ENCODE peak calls at places on chromosomes 1 and 21, in six cellular contexts. One of them, this sample, is unnamed.

GRCh38 chr1:233668725-233669294 is 54.9 kb downstream of the KCNK1 start:
- DNase-seq in neural progenitor cell: no peak
- DNase-seq in spleen: no peak
- DNase-seq in SK-N-SH: no peak
- DNase-seq in astrocyte of the spinal cord: peak
- DNase-seq in neural crest cell: no peak
- DNase-seq in this sample: no peak

GRCh38 chr1:53752281-53752680 is 13.3 kb upstream of the GLIS1 start:
- DNase-seq in neural progenitor cell: no peak
- DNase-seq in spleen: no peak
- DNase-seq in SK-N-SH: no peak
- DNase-seq in astrocyte of the spinal cord: no peak
- DNase-seq in neural crest cell: no peak
- DNase-seq in this sample: no peak

GRCh38 chr1:33188572-33189275 is 6.9 kb upstream of the TRIM62 start:
- DNase-seq in neural progenitor cell: no peak
- DNase-seq in spleen: no peak
- DNase-seq in SK-N-SH: no peak
- DNase-seq in astrocyte of the spinal cord: no peak
- DNase-seq in neural crest cell: no peak
- DNase-seq in this sample: no peak

GRCh38 chr1:247883346-247883745 is 12.0 kb upstream of the OR2W3 start:
- DNase-seq in neural progenitor cell: no peak
- DNase-seq in spleen: no peak
- DNase-seq in SK-N-SH: no peak
- DNase-seq in astrocyte of the spinal cord: no peak
- DNase-seq in neural crest cell: no peak
- DNase-seq in this sample: no peak

GRCh38 chr21:37041706-37042271 is 31.1 kb downstream of the PIGP start:
- DNase-seq in neural progenitor cell: peak
- DNase-seq in spleen: no peak
- DNase-seq in SK-N-SH: no peak
- DNase-seq in astrocyte of the spinal cord: no peak
- DNase-seq in neural crest cell: no peak
- DNase-seq in this sample: no peak

GRCh38 chr1:109528296-109528695 is 11.4 kb upstream of the GPR61 start:
- DNase-seq in neural progenitor cell: no peak
- DNase-seq in spleen: no peak
- DNase-seq in SK-N-SH: no peak
- DNase-seq in astrocyte of the spinal cord: no peak
- DNase-seq in neural crest cell: no peak
- DNase-seq in this sample: no peak

GRCh38 chr1:179177614-179178013 is 51.9 kb downstream of the ABL2 start:
- DNase-seq in neural progenitor cell: no peak
- DNase-seq in spleen: no peak
- DNase-seq in SK-N-SH: no peak
- DNase-seq in astrocyte of the spinal cord: no peak
- DNase-seq in neural crest cell: no peak
- DNase-seq in this sample: no peak

GRCh38 chr1:24981632-24982007 is 51.5 kb upstream of the RUNX3 start:
- DNase-seq in neural progenitor cell: no peak
- DNase-seq in spleen: peak
- DNase-seq in SK-N-SH: no peak
- DNase-seq in astrocyte of the spinal cord: no peak
- DNase-seq in neural crest cell: no peak
- DNase-seq in this sample: no peak

GRCh38 chr1:22123901-22124404 is 18.9 kb downstream of the WNT4 start:
- DNase-seq in neural progenitor cell: no peak
- DNase-seq in spleen: peak
- DNase-seq in SK-N-SH: peak
- DNase-seq in astrocyte of the spinal cord: no peak
- DNase-seq in neural crest cell: no peak
- DNase-seq in this sample: no peak

GRCh38 chr1:154796303-154796892 is 73.7 kb downstream of the KCNN3 start:
- DNase-seq in neural progenitor cell: no peak
- DNase-seq in spleen: no peak
- DNase-seq in SK-N-SH: no peak
- DNase-seq in astrocyte of the spinal cord: no peak
- DNase-seq in neural crest cell: no peak
- DNase-seq in this sample: no peak

GRCh38 chr1:40308036-40308727 is 8.9 kb downstream of the COL9A2 start:
- DNase-seq in neural progenitor cell: no peak
- DNase-seq in spleen: no peak
- DNase-seq in SK-N-SH: no peak
- DNase-seq in astrocyte of the spinal cord: no peak
- DNase-seq in neural crest cell: no peak
- DNase-seq in this sample: no peak

GRCh38 chr1:41769068-41769467 is 149.7 kb downstream of the HIVEP3 start:
- DNase-seq in neural progenitor cell: no peak
- DNase-seq in spleen: no peak
- DNase-seq in SK-N-SH: no peak
- DNase-seq in astrocyte of the spinal cord: peak
- DNase-seq in neural crest cell: no peak
- DNase-seq in this sample: no peak

GRCh38 chr1:6300342-6301141 is 39.6 kb upstream of the GPR153 start:
- DNase-seq in neural progenitor cell: no peak
- DNase-seq in spleen: no peak
- DNase-seq in SK-N-SH: no peak
- DNase-seq in astrocyte of the spinal cord: no peak
- DNase-seq in neural crest cell: no peak
- DNase-seq in this sample: no peak

GRCh38 chr1:161180643-161181042 is 3.3 kb upstream of the B4GALT3 start:
- DNase-seq in neural progenitor cell: peak
- DNase-seq in spleen: no peak
- DNase-seq in SK-N-SH: no peak
- DNase-seq in astrocyte of the spinal cord: no peak
- DNase-seq in neural crest cell: no peak
- DNase-seq in this sample: no peak

GRCh38 chr1:49104575-49104974 is 327.9 kb upstream of the BEND5 start:
- DNase-seq in neural progenitor cell: no peak
- DNase-seq in spleen: no peak
- DNase-seq in SK-N-SH: no peak
- DNase-seq in astrocyte of the spinal cord: no peak
- DNase-seq in neural crest cell: no peak
- DNase-seq in this sample: no peak

DNA sequence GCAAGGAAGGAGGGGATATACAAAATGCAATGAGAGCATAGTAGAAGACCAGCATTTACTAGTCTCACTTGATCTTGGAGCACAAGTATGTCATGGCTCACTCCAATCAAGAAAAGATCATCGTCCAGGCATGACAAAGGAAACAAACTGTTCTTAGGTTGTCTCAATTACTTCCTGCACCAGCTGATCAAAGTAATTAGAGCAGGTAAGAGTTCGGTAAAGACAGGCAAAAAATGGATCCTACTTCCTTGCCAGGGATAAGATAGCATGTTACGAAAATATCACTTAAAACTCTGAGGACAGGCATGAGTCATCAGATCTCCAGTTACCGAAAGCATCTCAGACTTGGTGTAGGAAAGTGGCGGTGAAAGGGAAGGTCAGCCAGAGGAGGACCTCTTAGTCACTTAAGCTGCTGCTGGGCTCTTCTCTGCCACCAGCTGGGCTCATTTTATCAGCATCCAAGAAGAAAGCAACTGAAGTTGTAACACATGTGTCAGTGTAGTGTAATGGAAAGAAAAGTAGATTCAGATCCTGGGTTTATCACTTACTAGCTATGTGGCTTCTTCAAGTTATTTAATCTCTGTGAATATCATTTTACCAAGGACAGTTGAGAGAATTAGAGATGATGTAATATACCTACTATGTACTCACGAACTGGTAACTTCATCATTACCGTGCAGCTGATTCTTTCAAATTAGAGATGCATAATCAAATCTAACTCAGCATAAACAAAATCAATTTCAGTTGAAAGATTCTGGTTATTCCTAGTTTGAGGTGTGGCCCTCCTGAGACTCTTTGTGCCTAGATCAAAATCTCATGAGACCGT is 46.8 kb downstream of the XCL1 start:
- DNase-seq in neural progenitor cell: no peak
- DNase-seq in spleen: no peak
- DNase-seq in SK-N-SH: no peak
- DNase-seq in astrocyte of the spinal cord: peak
- DNase-seq in neural crest cell: no peak
- DNase-seq in this sample: no peak
- TF ChIP-seq CTCF in neural progenitor cell: no peak
- TF ChIP-seq CTCF in spleen: no peak
- TF ChIP-seq CTCF in SK-N-SH: peak
- TF ChIP-seq CTCF in astrocyte of the spinal cord: no peak
- TF ChIP-seq CTCF in neural crest cell: no peak
- TF ChIP-seq CTCF in this sample: no peak

GRCh38 chr1:36804669-36805314 is 229.5 kb downstream of the GRIK3 start:
- DNase-seq in neural progenitor cell: no peak
- DNase-seq in spleen: peak
- DNase-seq in SK-N-SH: no peak
- DNase-seq in astrocyte of the spinal cord: no peak
- DNase-seq in neural crest cell: no peak
- DNase-seq in this sample: no peak

GRCh38 chr1:36802018-36802417 is 232.3 kb downstream of the GRIK3 start:
- DNase-seq in neural progenitor cell: no peak
- DNase-seq in spleen: no peak
- DNase-seq in SK-N-SH: no peak
- DNase-seq in astrocyte of the spinal cord: no peak
- DNase-seq in neural crest cell: no peak
- DNase-seq in this sample: no peak

GRCh38 chr1:36805979-36806640 is 228.2 kb downstream of the GRIK3 start:
- DNase-seq in neural progenitor cell: no peak
- DNase-seq in spleen: peak
- DNase-seq in SK-N-SH: no peak
- DNase-seq in astrocyte of the spinal cord: no peak
- DNase-seq in neural crest cell: no peak
- DNase-seq in this sample: no peak

GRCh38 chr1:36807262-36807661 is 227.1 kb downstream of the GRIK3 start:
- DNase-seq in neural progenitor cell: no peak
- DNase-seq in spleen: peak
- DNase-seq in SK-N-SH: no peak
- DNase-seq in astrocyte of the spinal cord: no peak
- DNase-seq in neural crest cell: no peak
- DNase-seq in this sample: no peak

DNA sequence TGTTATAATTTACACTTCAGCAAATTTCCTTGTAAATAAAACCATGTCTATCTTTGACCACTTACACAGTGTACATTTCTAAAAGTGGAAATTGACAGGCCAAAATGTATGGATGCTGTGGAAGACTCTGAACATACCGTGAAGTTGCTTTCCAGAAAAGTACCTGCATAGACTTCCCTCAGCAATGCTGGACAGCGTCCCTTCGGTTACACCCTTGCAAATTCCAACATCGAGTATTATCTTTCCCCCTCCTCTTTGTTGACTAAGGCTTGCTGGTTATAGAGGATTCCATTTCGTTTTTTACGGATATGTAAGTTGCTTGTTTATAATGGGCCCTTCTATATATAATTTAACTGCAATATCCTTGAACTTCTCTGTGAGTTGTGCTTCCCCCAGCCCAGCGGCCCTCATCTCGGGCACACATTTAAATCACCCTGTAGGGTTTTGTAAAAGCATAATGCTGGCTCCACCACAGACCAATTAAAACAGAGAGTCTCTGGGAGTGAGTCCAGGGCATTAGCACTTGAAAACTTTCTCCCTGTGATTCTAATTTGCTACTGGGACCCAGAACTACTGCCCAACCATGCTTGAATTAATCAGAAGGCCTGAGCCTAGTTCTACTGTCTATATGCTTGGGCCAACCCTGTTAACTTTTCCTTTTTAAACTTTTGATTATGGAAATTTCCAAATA is 230.3 kb downstream of the GRIK3 start:
- DNase-seq in neural progenitor cell: no peak
- DNase-seq in spleen: no peak
- DNase-seq in SK-N-SH: no peak
- DNase-seq in astrocyte of the spinal cord: no peak
- DNase-seq in neural crest cell: no peak
- DNase-seq in this sample: no peak
- TF ChIP-seq CTCF in neural progenitor cell: no peak
- TF ChIP-seq CTCF in spleen: no peak
- TF ChIP-seq CTCF in SK-N-SH: no peak
- TF ChIP-seq CTCF in astrocyte of the spinal cord: no peak
- TF ChIP-seq CTCF in neural crest cell: no peak
- TF ChIP-seq CTCF in this sample: no peak

GRCh38 chr1:165073402-165074007 is 283.0 kb downstream of the LMX1A start:
- DNase-seq in neural progenitor cell: peak
- DNase-seq in spleen: no peak
- DNase-seq in SK-N-SH: peak
- DNase-seq in astrocyte of the spinal cord: peak
- DNase-seq in neural crest cell: peak
- DNase-seq in this sample: peak

GRCh38 chr1:165078391-165078790 is 278.1 kb downstream of the LMX1A start:
- DNase-seq in neural progenitor cell: no peak
- DNase-seq in spleen: no peak
- DNase-seq in SK-N-SH: no peak
- DNase-seq in astrocyte of the spinal cord: no peak
- DNase-seq in neural crest cell: no peak
- DNase-seq in this sample: no peak

GRCh38 chr1:165080253-165080896 is 276.1 kb downstream of the LMX1A start:
- DNase-seq in neural progenitor cell: no peak
- DNase-seq in spleen: no peak
- DNase-seq in SK-N-SH: no peak
- DNase-seq in astrocyte of the spinal cord: no peak
- DNase-seq in neural crest cell: no peak
- DNase-seq in this sample: no peak

GRCh38 chr1:165070675-165071074 is 285.8 kb downstream of the LMX1A start:
- DNase-seq in neural progenitor cell: no peak
- DNase-seq in spleen: no peak
- DNase-seq in SK-N-SH: no peak
- DNase-seq in astrocyte of the spinal cord: no peak
- DNase-seq in neural crest cell: no peak
- DNase-seq in this sample: no peak

GRCh38 chr1:165075725-165076370 is 280.7 kb downstream of the LMX1A start:
- DNase-seq in neural progenitor cell: peak
- DNase-seq in spleen: no peak
- DNase-seq in SK-N-SH: peak
- DNase-seq in astrocyte of the spinal cord: peak
- DNase-seq in neural crest cell: peak
- DNase-seq in this sample: peak
- TF ChIP-seq CTCF in neural progenitor cell: peak
- TF ChIP-seq CTCF in spleen: peak
- TF ChIP-seq CTCF in SK-N-SH: peak
- TF ChIP-seq CTCF in astrocyte of the spinal cord: peak
- TF ChIP-seq CTCF in neural crest cell: peak
- TF ChIP-seq CTCF in this sample: peak

DNA sequence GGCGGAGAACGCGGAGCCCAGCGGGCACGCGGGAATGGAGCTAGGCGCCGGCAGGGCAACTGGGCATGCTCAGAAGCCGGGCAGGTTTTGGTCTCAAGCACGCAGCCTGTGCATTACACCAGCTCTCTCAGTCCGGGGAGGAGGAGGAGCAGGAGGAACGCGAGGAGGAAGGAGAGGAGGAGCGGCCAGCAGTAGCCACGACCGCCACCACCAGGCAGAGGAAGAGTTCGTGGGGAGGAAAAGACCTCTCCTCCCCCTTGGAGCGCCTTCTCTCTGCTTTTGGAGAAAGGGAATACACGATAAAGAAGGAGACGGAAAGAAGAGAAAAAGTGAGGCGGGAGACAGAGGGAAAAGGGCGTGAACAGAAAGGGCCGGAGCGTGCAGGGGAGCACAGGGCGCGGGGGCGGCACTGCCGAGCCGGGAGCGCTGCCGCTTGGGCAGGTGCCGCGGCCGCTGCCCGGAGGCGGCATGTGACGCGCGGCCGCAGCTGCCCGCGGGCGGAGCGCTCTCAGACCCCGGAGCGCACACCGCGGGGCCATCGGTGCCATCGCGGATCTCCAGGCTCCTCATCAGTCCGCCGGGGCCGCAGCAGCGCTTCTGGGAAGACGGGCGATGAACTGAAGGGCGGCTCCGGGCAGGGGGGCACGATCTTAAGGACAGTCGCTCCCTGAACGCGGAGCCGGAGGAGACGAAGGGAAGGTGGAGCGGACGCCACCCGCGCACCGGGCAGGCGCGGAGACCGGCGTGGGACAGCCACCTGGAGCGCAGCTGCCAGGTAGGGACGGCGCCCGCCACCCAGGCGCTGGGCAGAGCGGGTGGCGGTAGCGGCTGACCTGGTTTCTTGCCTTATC is at the start of gene CHRM3:
- DNase-seq in neural progenitor cell: peak
- DNase-seq in spleen: no peak
- DNase-seq in SK-N-SH: peak
- DNase-seq in astrocyte of the spinal cord: peak
- DNase-seq in neural crest cell: peak
- DNase-seq in this sample: peak
- TF ChIP-seq CTCF in neural progenitor cell: peak
- TF ChIP-seq CTCF in spleen: no peak
- TF ChIP-seq CTCF in SK-N-SH: no peak
- TF ChIP-seq CTCF in astrocyte of the spinal cord: no peak
- TF ChIP-seq CTCF in neural crest cell: peak
- TF ChIP-seq CTCF in this sample: no peak